ENCODE peak calls at places on chromosomes 4 and X, in five cellular contexts. K, D, P, Z and I are unnamed samples. For H3K36me3, the result is how much of the 10 kb centered on the place peaks cover.

GRCh38 chr4:114599231-114600065 is 841 bp downstream of the UGT8 start:
- DNase-seq in K (no peak), D (no peak), P (peak), Z (no peak), I (no peak)

GRCh38 chr4:101192244-101192643 is 155.1 kb downstream of the PPP3CA start:
- DNase-seq in K (no peak), D (no peak), P (no peak), Z (no peak), I (no peak)

GRCh38 chr4:104491396-104491821 is 3.3 kb downstream of the CXXC4 start:
- DNase-seq in K (peak), D (peak), P (peak), Z (peak), I (no peak)

GRCh38 chr4:2354127-2354526 is 64.3 kb downstream of the ZFYVE28 start:
- DNase-seq in K (no peak), D (no peak), P (no peak), Z (no peak), I (no peak)

GRCh38 chr4:146029147-146029546 is 90.5 kb upstream of the ZNF827 start:
- DNase-seq in K (no peak), D (no peak), P (no peak), Z (no peak), I (no peak)

GRCh38 chrX:154136627-154137161 is 7.3 kb upstream of the OPN1LW start:
- DNase-seq in K (peak), D (peak), P (peak), Z (peak), I (peak)

GRCh38 chr4:37661643-37662221 is 24.4 kb downstream of the RELL1 start:
- DNase-seq in K (no peak), D (no peak), P (no peak), Z (no peak), I (no peak)

GRCh38 chr4:23837366-23837765 is 52.5 kb downstream of the PPARGC1A start:
- DNase-seq in K (no peak), D (no peak), P (no peak), Z (no peak), I (no peak)

GRCh38 chr4:56906534-56906933 is 1.2 kb upstream of the REST start:
- DNase-seq in K (no peak), D (no peak), P (no peak), Z (no peak), I (no peak)

GRCh38 chr4:8439914-8440490 is 521 bp downstream of the ACOX3 start:
- DNase-seq in K (no peak), D (no peak), P (no peak), Z (no peak), I (no peak)

GRCh38 chrX:150692837-150693781 is at the start of gene MTMR1:
- DNase-seq in K (peak), D (peak), P (peak), Z (peak), I (no peak)

GRCh38 chr4:55725057-55725456 is 89.0 kb upstream of the NMU start:
- DNase-seq in K (no peak), D (no peak), P (no peak), Z (no peak), I (no peak)

GRCh38 chr4:87103691-87104187 is 116.7 kb downstream of the KLHL8 start:
- DNase-seq in K (no peak), D (no peak), P (no peak), Z (no peak), I (no peak)

GRCh38 chr4:96035727-96036126 is 195.8 kb downstream of the PDHA2 start:
- DNase-seq in K (no peak), D (no peak), P (no peak), Z (no peak), I (no peak)

GRCh38 chr4:111283066-111283677 is 660.3 kb upstream of the PITX2 start:
- DNase-seq in K (peak), D (peak), P (no peak), Z (peak), I (no peak)

GRCh38 chr4:185912779-185913178 is 100.8 kb upstream of the SORBS2 start:
- DNase-seq in K (no peak), D (no peak), P (no peak), Z (no peak), I (no peak)

GRCh38 chr4:140098481-140099132 is 55.4 kb downstream of the MAML3 start:
- DNase-seq in K (no peak), D (no peak), P (no peak), Z (peak), I (no peak)
- H3K4me3 ChIP-seq in K (no peak), D (peak), P (no peak), Z (peak), I (no peak)

DNA sequence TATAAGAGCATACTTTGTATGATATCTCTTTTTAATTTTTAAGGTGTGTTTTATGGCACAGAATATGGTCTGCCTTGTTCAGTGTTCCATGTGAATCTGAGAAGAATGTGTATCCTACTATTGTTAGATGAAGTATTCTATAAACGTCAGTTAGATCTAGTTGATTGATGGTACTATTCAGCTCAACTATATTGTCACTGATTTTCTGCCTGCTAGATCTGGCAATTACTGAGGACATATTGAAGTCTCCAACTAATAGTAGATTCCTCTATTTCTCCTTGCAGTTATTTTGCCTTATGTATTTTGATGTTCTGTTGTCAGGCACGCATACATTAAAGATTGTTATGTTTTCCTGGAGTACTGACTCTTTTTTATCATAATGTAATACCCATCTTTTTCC is 39.8 kb downstream of the AWAT2 start:
- DNase-seq in K (no peak), D (no peak), P (no peak), Z (no peak), I (no peak)
- H3K27ac ChIP-seq in K (no peak), D (no peak), P (no peak), Z (no peak), I (no peak)

GRCh38 chr4:10111067-10111801 is 5.4 kb downstream of the WDR1 start:
- DNase-seq in K (no peak), D (no peak), P (no peak), Z (no peak), I (no peak)
- H3K36me3 ChIP-seq in K (half or more), D (under half), P (half or more), Z (under half), I (half or more)

GRCh38 chrX:119753639-119754257 is 4.6 kb upstream of the SOWAHD start:
- DNase-seq in K (peak), D (no peak), P (peak), Z (no peak), I (no peak)

GRCh38 chrX:119756926-119757635 is 1.3 kb upstream of the SOWAHD start:
- DNase-seq in K (no peak), D (no peak), P (peak), Z (no peak), I (no peak)

GRCh38 chrX:119757646-119757978 is 776 bp upstream of the SOWAHD start:
- DNase-seq in K (no peak), D (no peak), P (no peak), Z (no peak), I (no peak)

GRCh38 chrX:119757979-119758681 is at the start of gene SOWAHD:
- DNase-seq in K (peak), D (peak), P (peak), Z (no peak), I (peak)

GRCh38 chrX:119755981-119756533 is 2.3 kb upstream of the SOWAHD start:
- DNase-seq in K (peak), D (no peak), P (peak), Z (no peak), I (no peak)
- H3K4me3 ChIP-seq in K (peak), D (no peak), P (no peak), Z (no peak), I (no peak)

DNA sequence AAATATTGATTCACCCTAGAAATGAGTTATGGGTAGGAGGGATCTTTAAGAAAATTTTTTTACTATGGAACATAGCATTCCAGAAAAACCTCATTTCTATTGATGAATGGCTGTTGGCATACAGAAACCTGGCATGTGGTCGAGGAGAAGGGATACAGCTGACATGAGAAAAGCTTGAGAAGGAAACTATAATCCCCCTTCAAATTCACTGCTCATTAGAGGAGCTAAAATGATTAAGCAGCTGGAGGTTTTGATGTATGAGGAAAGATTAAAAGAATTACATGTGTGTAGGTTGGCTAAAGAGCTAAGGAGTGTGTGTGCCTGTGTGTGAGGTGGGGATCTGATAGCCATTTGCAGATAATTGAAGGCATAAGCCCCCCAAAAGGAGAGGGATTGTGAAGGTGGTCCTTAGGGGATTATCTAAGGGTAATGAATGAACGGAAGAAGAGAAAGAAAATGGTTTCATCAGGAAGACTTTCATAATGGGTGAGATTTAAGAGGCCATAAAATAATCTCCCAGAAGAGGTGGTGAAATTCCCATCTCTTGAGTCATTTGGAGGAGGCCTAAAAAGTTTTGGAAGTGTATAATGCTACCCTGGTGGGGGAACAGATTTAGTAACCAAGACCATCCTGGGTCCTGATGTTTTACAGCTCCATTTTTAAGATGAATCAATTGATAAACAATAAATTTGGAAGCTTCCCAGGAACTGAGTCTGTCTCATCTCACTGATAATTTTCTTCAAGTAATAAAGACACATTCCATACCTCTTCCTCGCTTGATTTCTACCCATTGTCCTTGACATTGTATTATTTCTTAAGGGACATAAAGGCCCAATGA is 272.1 kb upstream of the HAND2 start:
- DNase-seq in K (no peak), D (no peak), P (no peak), Z (no peak), I (no peak)
- H3K27ac ChIP-seq in K (no peak), D (no peak), P (no peak), Z (no peak), I (no peak)

DNA sequence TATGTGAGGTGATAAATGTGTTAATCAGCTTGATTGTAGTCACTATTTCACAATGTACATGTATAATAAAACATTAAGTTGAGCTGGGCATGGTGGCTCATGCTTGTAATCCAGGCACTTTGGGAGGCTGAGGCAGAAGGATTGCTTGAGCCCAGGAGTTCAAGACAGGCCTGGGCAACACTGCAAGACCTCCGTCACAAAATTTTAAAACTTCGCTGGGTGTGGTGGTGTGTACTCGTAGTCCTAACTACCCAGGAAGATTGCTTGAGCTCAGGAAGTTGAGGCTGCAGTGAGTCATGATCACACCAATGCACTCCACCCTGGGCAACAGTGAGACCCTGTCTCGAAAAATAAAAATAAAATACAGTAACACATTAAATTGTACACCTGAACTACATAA is 20.1 kb downstream of the LYAR start:
- DNase-seq in K (peak), D (no peak), P (no peak), Z (no peak), I (no peak)
- H3K36me3 ChIP-seq in K (under half), D (under half), P (half or more), Z (under half), I (half or more)

DNA sequence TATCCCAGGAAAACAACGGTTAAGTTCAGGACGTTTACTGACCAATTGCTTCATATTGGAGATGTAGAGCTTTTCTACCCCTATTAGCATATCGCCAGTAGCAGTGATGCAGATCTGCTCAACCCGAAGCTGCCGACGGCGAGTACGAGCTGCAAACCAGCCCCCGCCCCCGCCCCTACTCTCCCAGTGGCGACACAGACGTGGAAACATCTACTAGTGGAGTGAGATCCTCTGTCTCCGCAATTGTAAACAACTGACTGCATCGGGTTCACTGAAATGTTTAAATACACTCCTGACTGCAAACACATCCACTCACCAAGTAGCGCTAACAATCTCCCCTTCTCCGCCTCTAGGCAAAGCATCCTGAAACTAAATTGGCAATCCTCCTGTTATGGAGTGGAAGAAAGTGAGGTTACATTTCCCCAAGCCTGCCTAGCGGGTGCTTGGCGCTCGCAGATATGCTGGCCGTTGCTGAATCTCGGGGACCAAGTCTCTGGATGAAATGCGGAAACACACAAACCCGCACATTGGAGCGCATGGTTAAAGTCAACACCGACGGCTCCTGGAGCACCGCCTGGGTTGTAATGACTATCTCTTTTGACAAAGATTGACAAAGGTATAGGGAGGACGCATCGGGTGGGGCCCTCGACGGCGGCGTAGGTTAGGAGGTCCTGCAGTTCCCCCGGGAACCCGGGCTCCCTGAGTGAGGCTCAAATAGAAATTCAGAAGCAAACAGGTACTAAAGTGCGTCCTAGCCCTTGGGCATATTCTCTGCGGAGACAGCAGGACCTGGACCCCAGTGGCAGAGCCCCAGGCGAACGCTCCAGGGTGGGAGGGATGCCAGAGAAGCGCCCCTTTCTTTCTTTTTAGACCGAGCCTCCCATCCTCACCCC is 116.9 kb upstream of the TEX13C start:
- DNase-seq in K (no peak), D (no peak), P (no peak), Z (no peak), I (no peak)
- H3K4me3 ChIP-seq in K (no peak), D (peak), P (peak), Z (peak), I (peak)

GRCh38 chr4:54065282-54066087 is 1.1 kb upstream of the CHIC2 start:
- DNase-seq in K (no peak), D (no peak), P (no peak), Z (no peak), I (no peak)

GRCh38 chr4:54067163-54067562 is 2.8 kb upstream of the CHIC2 start:
- DNase-seq in K (no peak), D (peak), P (no peak), Z (peak), I (peak)

GRCh38 chr4:54066718-54067129 is 2.3 kb upstream of the CHIC2 start:
- DNase-seq in K (no peak), D (no peak), P (no peak), Z (no peak), I (no peak)

GRCh38 chr4:54064317-54065275 is at the start of gene CHIC2:
- DNase-seq in K (peak), D (peak), P (peak), Z (peak), I (peak)

GRCh38 chr4:54066088-54066415 is 1.6 kb upstream of the CHIC2 start:
- DNase-seq in K (no peak), D (no peak), P (no peak), Z (no peak), I (no peak)
- H3K27ac ChIP-seq in K (no peak), D (peak), P (no peak), Z (peak), I (peak)

GRCh38 chr4:52578951-52579350 is 80.2 kb downstream of the USP46 start:
- DNase-seq in K (no peak), D (no peak), P (no peak), Z (no peak), I (no peak)
- H3K36me3 ChIP-seq in K (under half), D (under half), P (under half), Z (under half), I (under half)